ENCODE peak calls at places on chromosomes 7 and 10, in seven cellular contexts. N is adrenal gland, W is HEK293T, G is HCEC 1CT, S is left colon, H is tibial nerve, Q is Right ventricle myocardium superior. K is an unnamed sample.

GRCh38 chr7:44163591-44163990 is 22.5 kb upstream of the MYL7 start:
- DNase-seq in S (no peak), W (no peak), Q (no peak), N (no peak), G (peak), H (no peak), K (no peak)

GRCh38 chr10:68561804-68562649 is 1.9 kb downstream of the TET1 start:
- DNase-seq in Q (no peak), H (peak), N (no peak), G (peak), W (peak), S (no peak), K (no peak)

GRCh38 chr7:116353614-116354013 is 143.3 kb downstream of the TES start:
- DNase-seq in G (peak), W (no peak), Q (peak), H (peak), N (no peak), S (peak), K (no peak)

GRCh38 chr10:25061125-25061524 is 44.7 kb downstream of the THNSL1 start:
- DNase-seq in N (no peak), Q (no peak), H (no peak), W (no peak), G (no peak), S (no peak), K (no peak)

GRCh38 chr10:57657164-57657765 is 610.4 kb downstream of the IPMK start:
- DNase-seq in H (peak), Q (peak), G (peak), W (peak), N (peak), S (peak), K (peak)

GRCh38 chr7:148772297-148773089 is 73.8 kb downstream of the CUL1 start:
- DNase-seq in S (no peak), N (peak), Q (no peak), W (no peak), H (no peak), G (peak), K (no peak)

GRCh38 chr10:86585726-86586048 is 64.1 kb upstream of the WAPL start:
- DNase-seq in G (no peak), W (no peak), S (no peak), N (no peak), H (no peak), Q (no peak), K (no peak)

GRCh38 chr10:14583967-14584366 is 190.7 kb downstream of the FAM107B start:
- DNase-seq in W (no peak), H (no peak), S (no peak), G (no peak), N (no peak), Q (no peak), K (no peak)

GRCh38 chr10:49361735-49362568 is 33.9 kb downstream of the DRGX start:
- DNase-seq in S (no peak), H (no peak), W (no peak), G (no peak), Q (no peak), N (no peak), K (no peak)

GRCh38 chr10:60114765-60115586 is 208.6 kb upstream of the CCDC6 start:
- DNase-seq in W (peak), N (no peak), G (peak), Q (no peak), S (no peak), H (peak), K (peak)

GRCh38 chr10:4943821-4944220 is 19.4 kb upstream of the AKR1C1 start:
- DNase-seq in N (no peak), H (no peak), S (no peak), Q (no peak), G (no peak), W (no peak), K (no peak)

GRCh38 chr7:106041140-106041717 is 70.9 kb downstream of the SYPL1 start:
- DNase-seq in N (no peak), H (no peak), W (peak), Q (no peak), G (peak), S (peak), K (no peak)

GRCh38 chr10:43262043-43262901 is 4.6 kb downstream of the RASGEF1A start:
- DNase-seq in N (no peak), H (no peak), G (no peak), S (no peak), Q (peak), W (peak), K (no peak)

GRCh38 chr7:74031403-74032190 is 3.6 kb downstream of the ELN start:
- DNase-seq in W (no peak), H (no peak), Q (no peak), N (no peak), S (no peak), G (no peak), K (no peak)

GRCh38 chr10:97590748-97591139 is 1.2 kb downstream of the C10orf62 start:
- DNase-seq in S (no peak), Q (peak), W (no peak), G (no peak), N (no peak), H (no peak), K (no peak)

GRCh38 chr7:147711429-147711828 is 879.1 kb upstream of the C7orf33 start:
- DNase-seq in S (no peak), H (no peak), N (no peak), G (no peak), Q (no peak), W (no peak), K (no peak)

GRCh38 chr10:538895-539294 is 150.6 kb downstream of the DIP2C start:
- DNase-seq in G (peak), Q (no peak), H (no peak), S (no peak), W (no peak), N (no peak), K (no peak)

GRCh38 chr7:66602159-66602558 is 26.5 kb upstream of the KCTD7 start:
- DNase-seq in G (no peak), S (no peak), H (no peak), W (no peak), Q (no peak), N (no peak), K (no peak)

GRCh38 chr7:123797673-123798526 is 47.1 kb upstream of the HYAL4 start:
- DNase-seq in H (no peak), S (no peak), G (peak), N (no peak), W (peak), Q (no peak), K (no peak)

GRCh38 chr10:23994459-23995046 is 214.4 kb upstream of the KIAA1217 start:
- DNase-seq in Q (peak), G (peak), H (peak), N (peak), S (peak), W (peak), K (no peak)

GRCh38 chr10:22606164-22606614 is 108.2 kb downstream of the PIP4K2A start:
- DNase-seq in W (no peak), N (peak), H (peak), G (peak), S (peak), Q (no peak), K (peak)

GRCh38 chr7:66720571-66720970 is 20.0 kb upstream of the RABGEF1 start:
- DNase-seq in H (no peak), W (no peak), Q (no peak), G (no peak), S (no peak), N (no peak), K (peak)

GRCh38 chr7:668139-668871 is 58.2 kb upstream of the DNAAF5 start:
- DNase-seq in G (no peak), W (no peak), S (peak), Q (no peak), N (no peak), H (peak), K (no peak)

GRCh38 chr7:69668339-69668738 is 70.1 kb downstream of the AUTS2 start:
- DNase-seq in H (no peak), G (no peak), W (no peak), Q (no peak), N (no peak), S (no peak), K (peak)

GRCh38 chr7:75951506-75951905 is 36.6 kb downstream of the POR start:
- DNase-seq in W (no peak), S (no peak), H (peak), Q (no peak), N (peak), G (peak), K (no peak)

GRCh38 chr10:125269716-125270115 is 109.4 kb upstream of the CTBP2 start:
- DNase-seq in S (no peak), Q (no peak), N (no peak), H (no peak), G (no peak), W (no peak), K (no peak)

GRCh38 chr7:31494421-31494820 is 19.5 kb upstream of the ITPRID1 start:
- DNase-seq in H (no peak), S (no peak), Q (no peak), W (no peak), N (no peak), G (no peak), K (no peak)

GRCh38 chr10:125231116-125231812 is 70.9 kb upstream of the CTBP2 start:
- DNase-seq in Q (no peak), W (peak), G (peak), S (no peak), N (peak), H (no peak), K (no peak)

GRCh38 chr7:88111136-88111748 is 108.6 kb downstream of the SRI start:
- DNase-seq in N (no peak), G (peak), Q (no peak), W (peak), S (no peak), H (no peak), K (no peak)

GRCh38 chr10:7488418-7488829 is 77.6 kb upstream of the SFMBT2 start:
- DNase-seq in W (peak), H (peak), N (peak), G (no peak), S (no peak), Q (no peak), K (no peak)

GRCh38 chr7:192701-193536 is 548 bp downstream of the FAM20C start:
- DNase-seq in Q (no peak), S (peak), H (no peak), W (peak), G (peak), N (no peak), K (no peak)

GRCh38 chr10:133276435-133277201 is at the start of gene ADAM8:
- DNase-seq in N (peak), Q (peak), H (no peak), W (no peak), S (peak), G (no peak), K (peak)

GRCh38 chr10:31707578-31708411 is 220.8 kb downstream of the ARHGAP12 start:
- DNase-seq in G (peak), N (peak), Q (peak), W (no peak), H (peak), S (peak), K (no peak)

GRCh38 chr10:119680668-119681070 is 29.5 kb downstream of the BAG3 start:
- DNase-seq in W (no peak), Q (peak), N (no peak), G (no peak), S (no peak), H (no peak), K (no peak)

GRCh38 chr7:116614509-116615285 is 57.3 kb upstream of the MET start:
- DNase-seq in G (no peak), W (no peak), Q (no peak), H (no peak), N (no peak), S (no peak), K (no peak)

GRCh38 chr10:60828489-60828852 is 50.2 kb downstream of the CDK1 start:
- DNase-seq in N (no peak), H (no peak), Q (no peak), S (no peak), G (no peak), W (no peak), K (no peak)

GRCh38 chr10:23694446-23694920 is 255.6 kb downstream of the OTUD1 start:
- DNase-seq in G (no peak), S (no peak), N (no peak), Q (no peak), W (peak), H (no peak), K (no peak)

GRCh38 chr7:54904130-54904529 is 114.7 kb upstream of the EGFR start:
- DNase-seq in H (peak), S (no peak), G (peak), N (peak), Q (no peak), W (no peak), K (no peak)

GRCh38 chr7:25368599-25368998 is 140.3 kb upstream of the NPVF start:
- DNase-seq in W (no peak), G (no peak), N (no peak), S (no peak), H (no peak), Q (no peak), K (no peak)

K was measured in naive B cell.